ENCODE peak calls at places on chromosomes 1 and 21, in eight cellular contexts. E, X, T, C, D, W, O and I are unnamed samples.

GRCh38 chr21:46550511-46550941 is 54.4 kb downstream of the S100B start:
- DNase-seq in E (peak), X (no peak), T (peak), C (peak), D (no peak), W (no peak), O (peak), I (no peak)

GRCh38 chr1:244680667-244681066 is 27.7 kb downstream of the DESI2 start:
- DNase-seq in E (no peak), X (no peak), T (no peak), C (no peak), D (no peak), W (no peak), O (no peak), I (no peak)

GRCh38 chr1:231407537-231408396 is 14.3 kb downstream of the EGLN1 start:
- DNase-seq in E (no peak), X (peak), T (no peak), C (no peak), D (no peak), W (no peak), O (no peak), I (no peak)

GRCh38 chr1:202237052-202237451 is 43.5 kb downstream of the LGR6 start:
- DNase-seq in E (peak), X (peak), T (no peak), C (peak), D (no peak), W (peak), O (no peak), I (no peak)

GRCh38 chr1:232529747-232530146 is 100.2 kb downstream of the SIPA1L2 start:
- DNase-seq in E (no peak), X (no peak), T (no peak), C (no peak), D (no peak), W (no peak), O (no peak), I (no peak)

GRCh38 chr1:6603424-6603850 is 768 bp upstream of the KLHL21 start:
- DNase-seq in E (peak), X (peak), T (no peak), C (no peak), D (peak), W (peak), O (peak), I (no peak)

GRCh38 chr1:164223378-164223777 is 335.6 kb upstream of the PBX1 start:
- DNase-seq in E (no peak), X (no peak), T (no peak), C (no peak), D (no peak), W (no peak), O (no peak), I (no peak)

GRCh38 chr21:33219961-33220360 is 9.8 kb upstream of the IFNAR2 start:
- DNase-seq in E (no peak), X (no peak), T (no peak), C (no peak), D (no peak), W (no peak), O (no peak), I (no peak)

GRCh38 chr1:174550296-174550695 is 102.5 kb downstream of the GPR52 start:
- DNase-seq in E (no peak), X (no peak), T (no peak), C (no peak), D (no peak), W (no peak), O (no peak), I (no peak)

GRCh38 chr1:175833502-175833901 is 90.1 kb upstream of the TNR start:
- DNase-seq in E (no peak), X (no peak), T (no peak), C (no peak), D (no peak), W (no peak), O (no peak), I (no peak)

GRCh38 chr1:41823453-41823852 is 95.3 kb downstream of the HIVEP3 start:
- DNase-seq in E (no peak), X (no peak), T (no peak), C (no peak), D (no peak), W (no peak), O (peak), I (no peak)

GRCh38 chr1:63917571-63918394 is 144.0 kb downstream of the ROR1 start:
- DNase-seq in E (no peak), X (no peak), T (no peak), C (no peak), D (no peak), W (peak), O (no peak), I (no peak)

GRCh38 chr1:38512789-38513188 is 346.8 kb downstream of the RRAGC start:
- DNase-seq in E (no peak), X (no peak), T (no peak), C (no peak), D (peak), W (no peak), O (no peak), I (no peak)

GRCh38 chr1:112637257-112638108 is 17.9 kb downstream of the CAPZA1 start:
- DNase-seq in E (no peak), X (no peak), T (no peak), C (no peak), D (no peak), W (no peak), O (no peak), I (no peak)

GRCh38 chr1:88061106-88061829 is 622.8 kb upstream of the PKN2 start:
- DNase-seq in E (peak), X (peak), T (peak), C (no peak), D (no peak), W (peak), O (peak), I (no peak)

GRCh38 chr1:11078631-11079030 is 18.8 kb upstream of the SRM start:
- DNase-seq in E (peak), X (no peak), T (no peak), C (no peak), D (no peak), W (no peak), O (no peak), I (no peak)

GRCh38 chr1:163085904-163086268 is 16.7 kb downstream of the RGS4 start:
- DNase-seq in E (no peak), X (no peak), T (no peak), C (no peak), D (no peak), W (no peak), O (no peak), I (no peak)

GRCh38 chr1:67189953-67190352 is 23.7 kb downstream of the IL23R start:
- DNase-seq in E (no peak), X (no peak), T (no peak), C (no peak), D (no peak), W (no peak), O (no peak), I (no peak)

GRCh38 chr21:37564924-37565529 is 198.5 kb downstream of the DYRK1A start:
- DNase-seq in E (no peak), X (no peak), T (no peak), C (no peak), D (no peak), W (peak), O (no peak), I (no peak)

GRCh38 chr1:21308847-21309652 is 18.8 kb upstream of the ECE1 start:
- DNase-seq in E (peak), X (no peak), T (no peak), C (no peak), D (no peak), W (no peak), O (peak), I (no peak)

GRCh38 chr1:242203290-242203689 is 204.4 kb upstream of the MAP1LC3C start:
- DNase-seq in E (no peak), X (no peak), T (no peak), C (no peak), D (no peak), W (no peak), O (no peak), I (no peak)

GRCh38 chr1:165056914-165057313 is 299.6 kb downstream of the LMX1A start:
- DNase-seq in E (no peak), X (no peak), T (no peak), C (no peak), D (no peak), W (no peak), O (no peak), I (no peak)

GRCh38 chr1:22966309-22966708 is 6.4 kb downstream of the LACTBL1 start:
- DNase-seq in E (no peak), X (no peak), T (no peak), C (no peak), D (no peak), W (no peak), O (no peak), I (no peak)

GRCh38 chr21:25186278-25186677 is 421.0 kb downstream of the MRPL39 start:
- DNase-seq in E (no peak), X (no peak), T (no peak), C (no peak), D (no peak), W (no peak), O (no peak), I (no peak)

GRCh38 chr21:35314896-35315582 is 265.9 kb upstream of the RUNX1 start:
- DNase-seq in E (peak), X (no peak), T (no peak), C (no peak), D (no peak), W (no peak), O (no peak), I (no peak)

GRCh38 chr1:152917794-152918193 is 9.4 kb downstream of the IVL start:
- DNase-seq in E (no peak), X (peak), T (no peak), C (no peak), D (no peak), W (peak), O (no peak), I (no peak)

DNA sequence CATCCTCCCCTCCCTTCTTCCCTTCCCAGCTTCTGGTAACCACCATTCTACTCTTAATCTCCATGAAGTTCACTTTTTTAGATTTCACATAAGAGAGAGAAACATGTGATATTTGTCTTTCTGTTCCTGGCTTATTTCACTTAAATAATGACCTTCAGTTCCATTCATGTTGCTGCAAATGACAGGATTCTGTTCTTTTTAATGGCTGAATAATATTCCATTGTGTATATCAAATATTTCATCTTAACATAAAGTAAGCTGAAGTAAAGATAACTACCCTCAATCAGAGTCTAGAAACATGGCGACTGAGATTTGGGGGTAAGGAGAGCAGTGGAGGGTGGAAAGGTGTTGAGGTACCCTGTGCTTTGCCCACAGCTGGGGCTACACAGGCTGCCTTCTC is 68.9 kb downstream of the RHOU start:
- DNase-seq in E (no peak), X (no peak), T (no peak), C (no peak), D (no peak), W (no peak), O (no peak), I (no peak)
- H3K27ac ChIP-seq in E (peak), X (no peak), T (peak), C (no peak), D (no peak), W (no peak), O (no peak), I (peak)

GRCh38 chr1:235074335-235075120 is 54.1 kb downstream of the TOMM20 start:
- DNase-seq in E (peak), X (peak), T (peak), C (no peak), D (no peak), W (peak), O (peak), I (no peak)
- TF ChIP-seq POLR2AphosphoS5 in E (no peak), X (no peak), T (peak), C (peak), D (no peak), W (no peak), O (peak), I (no peak)

DNA sequence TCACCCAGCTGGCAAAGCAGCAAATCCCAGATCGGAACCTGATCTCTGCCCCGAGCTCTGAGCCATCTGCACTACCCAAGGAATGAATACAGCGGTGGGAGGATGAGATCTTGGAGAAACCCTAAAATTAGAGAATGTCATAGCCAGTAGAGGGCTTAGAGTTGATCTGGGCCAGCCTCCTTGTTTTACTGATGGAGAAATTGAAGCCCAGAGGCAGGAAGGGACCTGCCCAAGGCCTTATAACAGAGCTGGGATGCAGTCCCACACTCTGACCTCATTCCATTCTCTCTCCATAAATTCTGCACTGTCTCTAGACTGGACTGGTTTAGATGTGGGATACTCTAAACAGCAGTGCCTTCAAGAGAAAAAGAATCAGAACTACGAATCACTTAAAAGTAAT is 4.8 kb upstream of the SFN start:
- DNase-seq in E (peak), X (no peak), T (no peak), C (no peak), D (no peak), W (no peak), O (no peak), I (no peak)
- TF ChIP-seq POLR2A in E (no peak), X (no peak), T (no peak), C (no peak), D (no peak), W (no peak), O (no peak), I (no peak)

GRCh38 chr21:42229676-42230075 is 10.7 kb downstream of the ABCG1 start:
- DNase-seq in E (peak), X (peak), T (no peak), C (no peak), D (no peak), W (no peak), O (no peak), I (no peak)

GRCh38 chr21:42233067-42233981 is 14.4 kb downstream of the ABCG1 start:
- DNase-seq in E (peak), X (peak), T (peak), C (peak), D (no peak), W (peak), O (peak), I (peak)

GRCh38 chr21:42232176-42232825 is 13.4 kb downstream of the ABCG1 start:
- DNase-seq in E (peak), X (no peak), T (no peak), C (no peak), D (no peak), W (no peak), O (no peak), I (no peak)

GRCh38 chr21:42230636-42231035 is 11.7 kb downstream of the ABCG1 start:
- DNase-seq in E (peak), X (no peak), T (no peak), C (no peak), D (no peak), W (no peak), O (no peak), I (no peak)

DNA sequence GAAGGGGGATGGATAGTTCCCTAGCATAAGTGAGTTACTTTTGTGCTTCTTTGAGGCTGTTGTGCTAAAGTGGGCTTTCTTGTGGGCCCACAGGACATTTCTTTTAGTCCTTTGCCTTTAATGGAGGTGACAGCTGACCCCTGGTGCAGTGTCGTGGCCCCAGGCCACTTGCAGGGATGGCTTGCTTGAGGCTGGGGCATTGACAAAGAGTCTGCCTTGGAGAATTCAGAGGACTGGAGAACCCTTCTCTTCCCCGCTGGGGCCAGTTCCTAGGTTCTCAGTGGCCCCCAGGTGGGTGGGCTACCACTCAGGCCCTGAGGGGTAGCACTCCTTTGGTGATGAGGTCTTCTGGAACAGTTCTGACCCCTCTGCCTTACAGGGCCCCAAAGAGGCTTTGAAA is 12.8 kb downstream of the ABCG1 start:
- DNase-seq in E (peak), X (no peak), T (no peak), C (no peak), D (no peak), W (no peak), O (no peak), I (no peak)
- H3K27ac ChIP-seq in E (peak), X (no peak), T (peak), C (no peak), D (peak), W (no peak), O (peak), I (no peak)